ENCODE peak calls at places on chromosome 1, in ten cellular contexts. S is pancreas, J is NCI-H1417, W is hippocampal formation, B is memory B cell, L is foreskin keratinocyte, P is transverse colon, I is kidney epithelial cell, T is epithelial cell of esophagus, U is esophagus squamous epithelium. C is an unnamed sample.

GRCh38 chr1:55369474-55369873 is 154.3 kb upstream of the USP24 start:
- DNase-seq in S (no peak), J (no peak), W (no peak), B (no peak), L (no peak), P (no peak), I (no peak), T (peak), U (no peak), C (no peak)

GRCh38 chr1:2248127-2248826 is 20.2 kb downstream of the SKI start:
- DNase-seq in S (peak), J (no peak), W (peak), B (no peak), L (no peak), P (peak), I (no peak), T (no peak), U (no peak), C (no peak)

GRCh38 chr1:229408458-229409037 is 25.3 kb downstream of the ACTA1 start:
- DNase-seq in S (no peak), J (no peak), W (no peak), B (no peak), L (peak), P (no peak), I (no peak), T (peak), U (no peak), C (no peak)

GRCh38 chr1:181685216-181685615 is 201.9 kb downstream of the CACNA1E start:
- DNase-seq in S (no peak), J (no peak), W (no peak), B (no peak), L (no peak), P (no peak), I (no peak), T (no peak), U (no peak), C (no peak)

GRCh38 chr1:150516050-150516591 is 569 bp downstream of the FALEC start:
- DNase-seq in S (no peak), J (peak), W (no peak), B (no peak), L (no peak), P (no peak), I (no peak), T (no peak), U (no peak), C (no peak)

GRCh38 chr1:193538690-193539089 is 352.3 kb upstream of the B3GALT2 start:
- DNase-seq in S (no peak), J (no peak), W (no peak), B (no peak), L (no peak), P (no peak), I (no peak), T (no peak), U (no peak), C (no peak)

GRCh38 chr1:218460367-218460766 is 115.2 kb downstream of the TGFB2 start:
- DNase-seq in S (no peak), J (no peak), W (peak), B (no peak), L (no peak), P (no peak), I (no peak), T (no peak), U (no peak), C (peak)

GRCh38 chr1:16981269-16981849 is 939 bp upstream of the MFAP2 start:
- DNase-seq in S (no peak), J (no peak), W (no peak), B (no peak), L (peak), P (no peak), I (peak), T (peak), U (no peak), C (no peak)

GRCh38 chr1:62424412-62424811 is 12.4 kb upstream of the USP1 start:
- DNase-seq in S (no peak), J (no peak), W (no peak), B (no peak), L (no peak), P (no peak), I (peak), T (no peak), U (no peak), C (no peak)

GRCh38 chr1:18481190-18481920 is 625 bp downstream of the KLHDC7A start:
- DNase-seq in S (no peak), J (peak), W (no peak), B (no peak), L (no peak), P (no peak), I (peak), T (no peak), U (no peak), C (no peak)

C was measured in A549.